ENCODE peak calls at places on chromosome 1, in four cellular contexts. One of them, this sample, is unnamed.

GRCh38 chr1:145958734-145959133 is 917 bp upstream of the LIX1L start:
- DNase-seq in GM12878: no peak
- DNase-seq in H1: no peak
- DNase-seq in HepG2: no peak
- DNase-seq in this sample: no peak

GRCh38 chr1:7899741-7900140 is 40.9 kb downstream of the TNFRSF9 start:
- DNase-seq in GM12878: no peak
- DNase-seq in H1: no peak
- DNase-seq in HepG2: no peak
- DNase-seq in this sample: no peak

GRCh38 chr1:222547260-222547614 is 667 bp downstream of the HHIPL2 start:
- DNase-seq in GM12878: no peak
- DNase-seq in H1: no peak
- DNase-seq in HepG2: no peak
- DNase-seq in this sample: no peak

GRCh38 chr1:84754376-84754672 is 64.1 kb upstream of the SSX2IP start:
- DNase-seq in GM12878: no peak
- DNase-seq in H1: no peak
- DNase-seq in HepG2: no peak
- DNase-seq in this sample: no peak

GRCh38 chr1:11485191-11485590 is 6.2 kb downstream of the DISP3 start:
- DNase-seq in GM12878: no peak
- DNase-seq in H1: no peak
- DNase-seq in HepG2: no peak
- DNase-seq in this sample: no peak

GRCh38 chr1:221397141-221397540 is 344.7 kb downstream of the DUSP10 start:
- DNase-seq in GM12878: no peak
- DNase-seq in H1: no peak
- DNase-seq in HepG2: no peak
- DNase-seq in this sample: no peak

GRCh38 chr1:11071463-11072215 is 11.8 kb upstream of the SRM start:
- DNase-seq in GM12878: no peak
- DNase-seq in H1: no peak
- DNase-seq in HepG2: no peak
- DNase-seq in this sample: no peak

GRCh38 chr1:157595356-157595755 is 2.5 kb downstream of the FCRL4 start:
- DNase-seq in GM12878: peak
- DNase-seq in H1: no peak
- DNase-seq in HepG2: no peak
- DNase-seq in this sample: no peak

GRCh38 chr1:40795811-40796586 is 12.4 kb downstream of the KCNQ4 start:
- DNase-seq in GM12878: no peak
- DNase-seq in H1: no peak
- DNase-seq in HepG2: no peak
- DNase-seq in this sample: no peak

GRCh38 chr1:224784606-224785328 is 144.7 kb upstream of the DNAH14 start:
- DNase-seq in GM12878: no peak
- DNase-seq in H1: no peak
- DNase-seq in HepG2: no peak
- DNase-seq in this sample: no peak

GRCh38 chr1:151905070-151905442 is 4.3 kb downstream of the THEM4 start:
- DNase-seq in GM12878: no peak
- DNase-seq in H1: no peak
- DNase-seq in HepG2: no peak
- DNase-seq in this sample: no peak

GRCh38 chr1:232675267-232675666 is 45.3 kb upstream of the SIPA1L2 start:
- DNase-seq in GM12878: no peak
- DNase-seq in H1: no peak
- DNase-seq in HepG2: no peak
- DNase-seq in this sample: no peak

GRCh38 chr1:232676307-232676706 is 46.4 kb upstream of the SIPA1L2 start:
- DNase-seq in GM12878: no peak
- DNase-seq in H1: no peak
- DNase-seq in HepG2: no peak
- DNase-seq in this sample: no peak

GRCh38 chr1:232675898-232676297 is 46.0 kb upstream of the SIPA1L2 start:
- DNase-seq in GM12878: no peak
- DNase-seq in H1: no peak
- DNase-seq in HepG2: no peak
- DNase-seq in this sample: no peak

GRCh38 chr1:232682248-232682647 is 52.3 kb upstream of the SIPA1L2 start:
- DNase-seq in GM12878: no peak
- DNase-seq in H1: no peak
- DNase-seq in HepG2: no peak
- DNase-seq in this sample: no peak

GRCh38 chr1:232678185-232678886 is 48.4 kb upstream of the SIPA1L2 start:
- DNase-seq in GM12878: no peak
- DNase-seq in H1: no peak
- DNase-seq in HepG2: no peak
- DNase-seq in this sample: no peak
- TF ChIP-seq TCF12 in GM12878: no peak
- TF ChIP-seq TCF12 in H1: no peak
- TF ChIP-seq TCF12 in HepG2: no peak
- TF ChIP-seq TCF12 in this sample: no peak

GRCh38 chr1:21339402-21340229 is 49.4 kb upstream of the ECE1 start:
- DNase-seq in GM12878: no peak
- DNase-seq in H1: no peak
- DNase-seq in HepG2: no peak
- DNase-seq in this sample: no peak

GRCh38 chr1:21338568-21339401 is 48.5 kb upstream of the ECE1 start:
- DNase-seq in GM12878: no peak
- DNase-seq in H1: no peak
- DNase-seq in HepG2: peak
- DNase-seq in this sample: no peak

GRCh38 chr1:21337459-21337930 is 47.2 kb upstream of the ECE1 start:
- DNase-seq in GM12878: no peak
- DNase-seq in H1: no peak
- DNase-seq in HepG2: no peak
- DNase-seq in this sample: no peak

GRCh38 chr1:21337010-21337437 is 46.8 kb upstream of the ECE1 start:
- DNase-seq in GM12878: no peak
- DNase-seq in H1: no peak
- DNase-seq in HepG2: no peak
- DNase-seq in this sample: no peak

DNA sequence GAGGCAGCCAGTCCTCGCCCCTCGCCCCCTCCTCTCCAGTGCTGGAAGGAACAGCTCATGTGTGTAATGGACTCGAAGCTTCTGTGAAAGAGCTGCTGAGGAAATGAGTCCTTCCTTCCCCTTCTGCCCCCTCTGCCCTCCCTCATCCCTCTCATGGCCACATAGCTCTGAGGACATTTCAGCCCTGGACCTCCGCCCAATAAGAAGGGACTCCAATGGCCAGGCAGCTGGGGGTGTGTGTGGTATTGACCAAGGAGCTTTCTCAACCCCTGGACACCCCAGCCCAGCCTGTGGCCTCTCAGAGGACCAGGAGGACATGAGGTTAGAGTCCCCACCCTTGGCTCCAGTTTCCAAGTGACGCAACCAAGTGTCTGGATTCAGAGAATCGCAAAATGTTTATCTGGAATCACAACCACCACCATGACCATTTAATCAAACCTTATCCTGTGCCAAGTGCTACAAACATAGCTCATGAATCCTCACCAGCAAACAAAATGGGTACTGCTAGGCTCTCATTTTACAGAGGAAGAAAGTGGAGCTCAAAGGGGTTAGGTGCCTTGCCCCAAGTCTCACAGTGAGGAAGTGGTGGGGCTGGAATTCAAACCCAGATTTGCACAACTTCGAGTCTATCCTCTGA is 47.8 kb upstream of the ECE1 start:
- DNase-seq in GM12878: no peak
- DNase-seq in H1: no peak
- DNase-seq in HepG2: no peak
- DNase-seq in this sample: no peak
- TF ChIP-seq JUND in GM12878: no peak
- TF ChIP-seq JUND in H1: no peak
- TF ChIP-seq JUND in HepG2: no peak
- TF ChIP-seq JUND in this sample: no peak

GRCh38 chr1:43439121-43439581 is 14.6 kb downstream of the HYI start:
- DNase-seq in GM12878: no peak
- DNase-seq in H1: no peak
- DNase-seq in HepG2: no peak
- DNase-seq in this sample: no peak
- TF ChIP-seq USF2 in GM12878: no peak
- TF ChIP-seq USF2 in H1: no peak
- TF ChIP-seq USF2 in HepG2: no peak
- TF ChIP-seq USF2 in this sample: no peak

GRCh38 chr1:205719762-205720161 is 30.2 kb downstream of the NUCKS1 start:
- DNase-seq in GM12878: no peak
- DNase-seq in H1: no peak
- DNase-seq in HepG2: no peak
- DNase-seq in this sample: no peak

GRCh38 chr1:205729945-205730610 is 19.9 kb downstream of the NUCKS1 start:
- DNase-seq in GM12878: no peak
- DNase-seq in H1: no peak
- DNase-seq in HepG2: no peak
- DNase-seq in this sample: no peak

GRCh38 chr1:205726619-205727125 is 23.3 kb downstream of the NUCKS1 start:
- DNase-seq in GM12878: no peak
- DNase-seq in H1: no peak
- DNase-seq in HepG2: peak
- DNase-seq in this sample: no peak

GRCh38 chr1:205725514-205725913 is 24.5 kb downstream of the NUCKS1 start:
- DNase-seq in GM12878: no peak
- DNase-seq in H1: no peak
- DNase-seq in HepG2: no peak
- DNase-seq in this sample: no peak
- TF ChIP-seq TCF12 in GM12878: no peak
- TF ChIP-seq TCF12 in H1: no peak
- TF ChIP-seq TCF12 in HepG2: no peak
- TF ChIP-seq TCF12 in this sample: no peak

GRCh38 chr1:115445090-115445489 is 107.0 kb upstream of the NGF start:
- DNase-seq in GM12878: no peak
- DNase-seq in H1: no peak
- DNase-seq in HepG2: no peak
- DNase-seq in this sample: no peak

GRCh38 chr1:115436596-115436995 is 98.5 kb upstream of the NGF start:
- DNase-seq in GM12878: no peak
- DNase-seq in H1: no peak
- DNase-seq in HepG2: no peak
- DNase-seq in this sample: no peak

GRCh38 chr1:115437146-115437639 is 99.1 kb upstream of the NGF start:
- DNase-seq in GM12878: no peak
- DNase-seq in H1: no peak
- DNase-seq in HepG2: no peak
- DNase-seq in this sample: no peak

DNA sequence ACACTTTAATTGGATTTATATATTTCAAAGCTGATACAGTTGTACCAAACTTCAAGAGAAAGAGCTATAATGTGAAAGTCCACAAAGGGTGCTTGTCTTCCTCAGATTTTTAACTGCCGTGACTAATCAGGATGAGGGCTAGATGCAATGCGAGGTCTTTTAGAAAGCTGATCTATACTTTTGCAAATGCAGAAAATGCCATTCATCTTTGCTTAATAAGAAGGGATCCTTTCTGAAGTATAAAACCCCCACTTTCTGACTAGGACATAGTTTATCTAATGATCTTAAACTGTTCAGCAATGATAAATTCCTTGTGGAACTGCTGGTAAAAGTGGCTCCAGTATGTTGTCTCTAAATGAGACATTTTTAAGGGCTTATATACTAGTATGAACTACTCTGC is 102.7 kb upstream of the NGF start:
- DNase-seq in GM12878: no peak
- DNase-seq in H1: no peak
- DNase-seq in HepG2: no peak
- DNase-seq in this sample: no peak
- TF ChIP-seq JUND in GM12878: no peak
- TF ChIP-seq JUND in H1: no peak
- TF ChIP-seq JUND in HepG2: no peak
- TF ChIP-seq JUND in this sample: peak

GRCh38 chr1:47678464-47678980 is 240.7 kb downstream of the FOXD2 start:
- DNase-seq in GM12878: no peak
- DNase-seq in H1: no peak
- DNase-seq in HepG2: no peak
- DNase-seq in this sample: no peak
- TF ChIP-seq USF2 in GM12878: no peak
- TF ChIP-seq USF2 in H1: no peak
- TF ChIP-seq USF2 in HepG2: no peak
- TF ChIP-seq USF2 in this sample: no peak

DNA sequence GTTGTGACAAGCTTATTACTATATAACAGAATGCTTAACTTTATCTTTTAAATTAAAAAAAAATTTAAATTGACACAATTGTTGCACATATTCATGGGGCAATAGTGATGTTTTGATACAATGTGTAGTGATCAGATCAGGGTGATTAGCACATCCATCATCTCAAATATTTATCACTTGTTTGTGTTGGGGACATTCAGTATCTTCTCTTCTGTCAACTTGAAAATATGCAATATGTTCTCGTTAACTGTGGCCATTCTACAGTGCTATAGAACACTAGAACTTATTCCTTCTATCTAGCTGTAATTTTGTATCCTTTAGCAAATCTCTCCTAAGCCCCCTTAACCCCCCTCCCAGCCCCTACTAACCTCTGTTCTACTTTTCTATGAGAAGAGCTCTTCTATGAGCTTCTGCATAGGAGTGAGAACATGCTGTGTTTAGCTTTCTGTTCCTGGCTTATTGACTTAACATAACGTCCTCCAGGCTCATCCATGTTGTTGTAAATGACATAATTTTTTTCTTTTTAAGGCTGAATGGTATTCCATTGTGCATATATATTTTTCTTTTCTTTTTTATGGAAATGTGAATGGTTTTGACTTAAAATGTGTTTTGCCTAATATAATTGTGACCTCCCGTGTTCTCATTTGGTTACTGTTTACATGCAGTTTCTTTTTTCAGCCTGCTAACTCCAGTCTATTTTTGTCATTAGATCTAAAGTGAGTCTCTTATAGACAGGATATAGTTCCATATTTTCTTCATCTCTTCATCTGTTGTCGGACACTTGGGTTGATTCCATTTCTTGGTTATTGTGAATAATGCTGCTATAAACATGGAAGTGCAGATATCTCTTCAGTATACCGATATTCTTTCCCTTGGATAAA is 23.8 kb downstream of the CEP350 start:
- DNase-seq in GM12878: no peak
- DNase-seq in H1: no peak
- DNase-seq in HepG2: no peak
- DNase-seq in this sample: no peak
- TF ChIP-seq TCF12 in GM12878: no peak
- TF ChIP-seq TCF12 in H1: no peak
- TF ChIP-seq TCF12 in HepG2: no peak
- TF ChIP-seq TCF12 in this sample: no peak

GRCh38 chr1:43976890-43977289 is 2.1 kb upstream of the B4GALT2 start:
- DNase-seq in GM12878: no peak
- DNase-seq in H1: no peak
- DNase-seq in HepG2: no peak
- DNase-seq in this sample: no peak
- TF ChIP-seq JUND in GM12878: no peak
- TF ChIP-seq JUND in H1: no peak
- TF ChIP-seq JUND in HepG2: no peak
- TF ChIP-seq JUND in this sample: no peak